ENCODE peak calls at places on chromosomes 16 and 17, in five cellular contexts. One of them, this sample, is unnamed.

GRCh38 chr17:2179615-2180295 is 123.8 kb downstream of the SMG6 start:
- DNase-seq in lower leg skin: peak; percentile 71
- DNase-seq in psoas muscle: peak; percentile 83
- DNase-seq in activated T-helper 1 cell treated with Interleukin-2 at 50 U/mL for 16 hours: no peak
- DNase-seq in OCI-LY7: no peak
- DNase-seq in this sample: no peak

GRCh38 chr17:71983828-71984227 is 137.0 kb upstream of the SOX9 start:
- DNase-seq in lower leg skin: no peak
- DNase-seq in psoas muscle: no peak
- DNase-seq in activated T-helper 1 cell treated with Interleukin-2 at 50 U/mL for 16 hours: no peak
- DNase-seq in OCI-LY7: no peak
- DNase-seq in this sample: no peak

GRCh38 chr16:85634747-85635544 is 21.8 kb downstream of the GSE1 start:
- DNase-seq in lower leg skin: no peak
- DNase-seq in psoas muscle: no peak
- DNase-seq in activated T-helper 1 cell treated with Interleukin-2 at 50 U/mL for 16 hours: no peak
- DNase-seq in OCI-LY7: no peak
- DNase-seq in this sample: no peak

GRCh38 chr17:57352658-57353057 is 96.3 kb downstream of the MSI2 start:
- DNase-seq in lower leg skin: no peak
- DNase-seq in psoas muscle: no peak
- DNase-seq in activated T-helper 1 cell treated with Interleukin-2 at 50 U/mL for 16 hours: no peak
- DNase-seq in OCI-LY7: no peak
- DNase-seq in this sample: no peak

GRCh38 chr16:4801962-4802658 is at the start of gene ROGDI:
- DNase-seq in lower leg skin: peak; percentile 69
- DNase-seq in psoas muscle: peak; percentile 79
- DNase-seq in activated T-helper 1 cell treated with Interleukin-2 at 50 U/mL for 16 hours: peak; percentile 78
- DNase-seq in OCI-LY7: peak; percentile 92
- DNase-seq in this sample: peak; percentile 80

GRCh38 chr17:82753201-82753464 is 1.3 kb downstream of the TBCD start:
- DNase-seq in lower leg skin: no peak
- DNase-seq in psoas muscle: peak; percentile 30
- DNase-seq in activated T-helper 1 cell treated with Interleukin-2 at 50 U/mL for 16 hours: no peak
- DNase-seq in OCI-LY7: no peak
- DNase-seq in this sample: no peak

GRCh38 chr16:28974437-28975157 is at the start of gene SPNS1:
- DNase-seq in lower leg skin: peak; percentile 97
- DNase-seq in psoas muscle: peak; percentile 99
- DNase-seq in activated T-helper 1 cell treated with Interleukin-2 at 50 U/mL for 16 hours: peak; percentile 83
- DNase-seq in OCI-LY7: peak; percentile 97
- DNase-seq in this sample: peak; percentile 90

GRCh38 chr17:39525801-39526506 is 64.7 kb downstream of the CDK12 start:
- DNase-seq in lower leg skin: no peak
- DNase-seq in psoas muscle: no peak
- DNase-seq in activated T-helper 1 cell treated with Interleukin-2 at 50 U/mL for 16 hours: no peak
- DNase-seq in OCI-LY7: no peak
- DNase-seq in this sample: no peak

GRCh38 chr16:74309789-74310781 is 13.5 kb downstream of the PSMD7 start:
- DNase-seq in lower leg skin: no peak
- DNase-seq in psoas muscle: no peak
- DNase-seq in activated T-helper 1 cell treated with Interleukin-2 at 50 U/mL for 16 hours: no peak
- DNase-seq in OCI-LY7: peak; percentile 55
- DNase-seq in this sample: no peak

GRCh38 chr16:83995756-83996155 is 27.7 kb downstream of the NECAB2 start:
- DNase-seq in lower leg skin: no peak
- DNase-seq in psoas muscle: no peak
- DNase-seq in activated T-helper 1 cell treated with Interleukin-2 at 50 U/mL for 16 hours: no peak
- DNase-seq in OCI-LY7: no peak
- DNase-seq in this sample: no peak

GRCh38 chr16:85384831-85385462 is 228.2 kb upstream of the GSE1 start:
- DNase-seq in lower leg skin: no peak
- DNase-seq in psoas muscle: peak; percentile 50
- DNase-seq in activated T-helper 1 cell treated with Interleukin-2 at 50 U/mL for 16 hours: no peak
- DNase-seq in OCI-LY7: no peak
- DNase-seq in this sample: no peak

GRCh38 chr16:2528161-2529060 is 2.8 kb downstream of the CEMP1 start:
- DNase-seq in lower leg skin: no peak
- DNase-seq in psoas muscle: no peak
- DNase-seq in activated T-helper 1 cell treated with Interleukin-2 at 50 U/mL for 16 hours: no peak
- DNase-seq in OCI-LY7: no peak
- DNase-seq in this sample: no peak

GRCh38 chr17:3678095-3678820 is 9.6 kb downstream of the EMC6 start:
- DNase-seq in lower leg skin: no peak
- DNase-seq in psoas muscle: peak; percentile 28
- DNase-seq in activated T-helper 1 cell treated with Interleukin-2 at 50 U/mL for 16 hours: no peak
- DNase-seq in OCI-LY7: no peak
- DNase-seq in this sample: no peak

GRCh38 chr17:63780507-63780906 is 6.5 kb downstream of the DDX42 start:
- DNase-seq in lower leg skin: no peak
- DNase-seq in psoas muscle: no peak
- DNase-seq in activated T-helper 1 cell treated with Interleukin-2 at 50 U/mL for 16 hours: no peak
- DNase-seq in OCI-LY7: no peak
- DNase-seq in this sample: no peak

GRCh38 chr17:43832976-43833829 is at the start of gene MPP3:
- DNase-seq in lower leg skin: no peak
- DNase-seq in psoas muscle: peak; percentile 72
- DNase-seq in activated T-helper 1 cell treated with Interleukin-2 at 50 U/mL for 16 hours: peak; percentile 38
- DNase-seq in OCI-LY7: no peak
- DNase-seq in this sample: peak; percentile 24

GRCh38 chr17:7023576-7024401 is 939 bp downstream of the BCL6B start:
- DNase-seq in lower leg skin: peak; percentile 93
- DNase-seq in psoas muscle: peak; percentile 94
- DNase-seq in activated T-helper 1 cell treated with Interleukin-2 at 50 U/mL for 16 hours: peak; percentile 86
- DNase-seq in OCI-LY7: peak; percentile 53
- DNase-seq in this sample: peak; percentile 93

GRCh38 chr17:79544142-79544914 is 66.5 kb downstream of the RBFOX3 start:
- DNase-seq in lower leg skin: no peak
- DNase-seq in psoas muscle: peak; percentile 28
- DNase-seq in activated T-helper 1 cell treated with Interleukin-2 at 50 U/mL for 16 hours: no peak
- DNase-seq in OCI-LY7: no peak
- DNase-seq in this sample: no peak

GRCh38 chr16:71276589-71277334 is 12.4 kb downstream of the CMTR2 start:
- DNase-seq in lower leg skin: no peak
- DNase-seq in psoas muscle: no peak
- DNase-seq in activated T-helper 1 cell treated with Interleukin-2 at 50 U/mL for 16 hours: no peak
- DNase-seq in OCI-LY7: no peak
- DNase-seq in this sample: no peak

GRCh38 chr16:84800118-84800517 is 19.7 kb upstream of the CRISPLD2 start:
- DNase-seq in lower leg skin: no peak
- DNase-seq in psoas muscle: no peak
- DNase-seq in activated T-helper 1 cell treated with Interleukin-2 at 50 U/mL for 16 hours: no peak
- DNase-seq in OCI-LY7: no peak
- DNase-seq in this sample: no peak

This sample was measured in effector CD4-positive, alpha-beta T cell.